ENCODE peak calls at places on chromosomes 5 and 9, in six cellular contexts. H is H1, W is K562, P is HepG2, F is HCT116, V is GM12878. O is an unnamed sample.
A peak's percentile ranks its signal among the peaks of the same experiment; 100 is the strongest.

GRCh38 chr9:93884808-93885207 is 70.3 kb downstream of the BARX1 start:
- DNase-seq in V (no peak), H (no peak), F (no peak), W (no peak), P (no peak), O (no peak)

GRCh38 chr5:39587675-39588074 is 162.9 kb upstream of the DAB2 start:
- DNase-seq in V (no peak), F (no peak), P (no peak), W (no peak), H (no peak), O (no peak)

GRCh38 chr5:128613757-128614156 is 75.7 kb upstream of the FBN2 start:
- DNase-seq in H (no peak), W (no peak), F (no peak), V (no peak), P (no peak), O (no peak)

GRCh38 chr9:29939559-29939958 is 2366.3 kb upstream of the C9orf72 start:
- DNase-seq in F (no peak), H (no peak), V (no peak), P (no peak), W (no peak), O (no peak)

GRCh38 chr9:125906144-125906543 is 159.0 kb downstream of the PBX3 start:
- DNase-seq in W (no peak), P (no peak), F (no peak), V (no peak), H (no peak), O (no peak)

GRCh38 chr9:135522137-135522877 is 1.1 kb downstream of the LCN1 start:
- DNase-seq in P (no peak), W (no peak), H (peak; percentile 50), V (no peak), F (no peak), O (no peak)

GRCh38 chr9:73995836-73996235 is 501.3 kb upstream of the RORB start:
- DNase-seq in P (no peak), F (no peak), W (no peak), V (no peak), H (no peak), O (no peak)

GRCh38 chr5:107451028-107451427 is 219.7 kb downstream of the EFNA5 start:
- DNase-seq in F (no peak), P (no peak), V (no peak), H (no peak), W (no peak), O (no peak)

GRCh38 chr5:72383280-72384205 is 63.4 kb downstream of the PTCD2 start:
- DNase-seq in W (no peak), P (no peak), H (no peak), F (no peak), V (no peak), O (no peak)

GRCh38 chr9:116020801-116021200 is 132.8 kb upstream of the PAPPA start:
- DNase-seq in H (no peak), V (no peak), F (no peak), P (no peak), W (no peak), O (no peak)

GRCh38 chr5:123285122-123286011 is 137.8 kb downstream of the CEP120 start:
- DNase-seq in P (no peak), F (no peak), H (peak; percentile 54), W (no peak), V (no peak), O (no peak)

GRCh38 chr9:20606637-20607036 is 15.7 kb downstream of the MLLT3 start:
- DNase-seq in W (no peak), V (no peak), P (no peak), H (no peak), F (no peak), O (no peak)

DNA sequence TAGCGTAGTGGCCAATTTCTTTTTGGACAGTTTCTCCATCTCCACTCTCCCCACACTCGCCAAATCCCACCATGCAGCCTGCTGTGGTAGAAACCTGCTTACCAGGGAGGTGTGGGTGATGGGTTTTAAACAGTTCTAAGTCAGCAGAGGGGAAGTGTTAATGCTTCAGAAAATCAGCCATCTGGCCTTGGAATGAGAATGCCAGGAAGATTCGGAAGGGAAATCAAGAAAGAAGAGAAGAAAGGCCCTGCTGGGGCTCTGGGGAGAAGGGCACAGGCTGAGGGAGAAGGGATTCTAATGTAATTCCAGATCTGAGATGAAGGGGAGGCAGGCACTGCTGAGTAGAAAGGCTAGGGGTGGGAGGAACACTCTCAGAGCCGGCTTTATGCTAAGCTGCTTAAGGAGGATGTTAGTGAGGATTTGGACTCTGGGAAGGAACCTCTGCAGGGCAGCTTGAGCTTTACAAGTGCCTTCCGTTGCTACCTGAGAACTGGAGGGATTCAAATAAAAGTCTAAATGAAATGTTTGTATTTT is 434.8 kb upstream of the DMAC1 start:
- DNase-seq in H (peak; percentile 45), F (no peak), P (no peak), W (no peak), V (no peak), O (peak; percentile 72)
- TF ChIP-seq ZNF274 in H (no peak), F (no peak), P (no peak), W (no peak), V (no peak), O (no peak)

DNA sequence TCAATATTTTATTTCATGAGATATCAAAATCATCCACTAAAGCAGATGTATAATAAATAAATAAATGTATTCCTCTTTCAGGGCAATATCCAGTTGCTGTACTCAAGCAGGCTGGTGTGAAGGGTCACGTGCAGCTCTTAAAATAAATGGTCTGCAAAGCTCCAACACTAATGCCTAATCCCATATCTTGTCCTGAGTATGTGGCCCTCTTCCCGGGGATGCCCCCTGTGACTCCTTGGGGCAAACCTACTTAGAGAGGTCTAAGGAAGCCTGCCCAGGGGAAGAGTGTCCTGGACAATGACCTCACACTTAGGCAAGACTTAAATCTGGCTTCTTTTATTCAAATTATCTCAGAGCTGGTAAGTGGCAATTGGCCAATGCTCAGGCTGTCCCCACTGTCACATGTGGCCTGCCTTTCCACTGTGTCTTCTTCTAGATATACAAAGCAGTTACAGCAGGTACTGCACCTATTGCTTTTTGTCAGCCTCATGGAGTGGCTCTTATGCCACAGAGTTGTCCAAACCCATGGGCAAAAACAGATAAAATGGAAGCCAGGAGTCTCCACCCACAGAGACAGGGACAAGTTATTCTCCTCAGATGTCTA is 55.3 kb downstream of the SEMA5A start:
- DNase-seq in H (no peak), W (no peak), F (no peak), P (no peak), V (no peak), O (no peak)
- TF ChIP-seq ZNF274 in H (no peak), W (no peak), F (no peak), P (no peak), V (no peak), O (no peak)

GRCh38 chr5:59358497-59358896 is 535.0 kb downstream of the PDE4D start:
- DNase-seq in F (no peak), H (no peak), V (no peak), P (no peak), W (no peak), O (no peak)
- TF ChIP-seq ZNF274 in F (no peak), H (no peak), V (no peak), P (no peak), W (no peak), O (no peak)

DNA sequence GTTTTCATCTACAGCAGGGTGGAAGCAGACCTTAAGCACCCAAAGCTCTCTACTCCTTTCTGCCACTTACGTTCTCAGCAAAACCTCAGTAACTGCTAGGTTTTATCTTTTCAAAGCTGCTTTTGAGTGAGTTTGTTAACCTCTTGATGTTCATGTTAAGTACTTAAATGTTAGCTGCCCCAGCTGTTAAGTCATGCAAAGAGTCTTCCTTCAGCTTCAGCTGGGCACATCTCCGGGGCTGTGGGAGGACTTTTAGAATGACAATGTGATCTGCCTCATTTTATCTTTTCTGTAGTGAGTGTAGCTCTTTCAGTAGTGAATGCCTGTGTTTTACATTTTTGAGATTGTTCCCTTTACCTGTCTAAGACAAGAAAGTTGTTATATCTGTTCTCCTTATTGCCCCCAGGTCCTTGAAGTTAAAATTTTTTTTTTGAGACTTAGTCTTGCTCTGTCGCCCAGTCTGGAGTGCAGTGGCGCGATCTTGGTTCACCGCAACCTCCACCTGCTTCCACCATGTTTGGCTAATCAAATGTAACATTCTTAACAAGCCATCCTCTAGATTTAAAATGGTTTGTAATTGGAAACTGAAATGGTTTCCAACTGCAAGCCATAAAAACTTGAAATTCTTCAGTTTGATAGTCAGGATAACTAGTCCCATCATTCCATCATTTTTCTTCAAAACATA is 19.6 kb downstream of the KDM4C start:
- DNase-seq in V (no peak), P (no peak), W (no peak), F (no peak), H (no peak), O (peak; percentile 89)
- TF ChIP-seq ZNF274 in V (no peak), P (no peak), W (no peak), F (no peak), H (no peak), O (no peak)

GRCh38 chr5:173290477-173291131 is 37.6 kb downstream of the STC2 start:
- DNase-seq in P (peak; percentile 55), V (no peak), H (no peak), F (no peak), W (no peak), O (no peak)
- TF ChIP-seq ZNF274 in P (no peak), V (no peak), H (no peak), F (no peak), W (no peak), O (no peak)

GRCh38 chr9:136952876-136953770 is 1.1 kb downstream of the LCN12 start:
- DNase-seq in H (no peak), P (no peak), F (no peak), V (no peak), W (no peak), O (no peak)

GRCh38 chr9:136955943-136956335 is 3.9 kb downstream of the LCN12 start:
- DNase-seq in W (no peak), P (no peak), F (no peak), V (no peak), H (no peak), O (no peak)

GRCh38 chr9:136953771-136954269 is 1.7 kb downstream of the LCN12 start:
- DNase-seq in H (no peak), V (no peak), F (no peak), P (no peak), W (no peak), O (no peak)

GRCh38 chr9:136955202-136955942 is 3.3 kb downstream of the LCN12 start:
- DNase-seq in W (no peak), H (no peak), V (no peak), F (no peak), P (no peak), O (no peak)

GRCh38 chr9:136954270-136955083 is 2.4 kb downstream of the LCN12 start:
- DNase-seq in W (no peak), F (no peak), P (no peak), V (no peak), H (no peak), O (no peak)
- TF ChIP-seq ZNF274 in W (no peak), F (no peak), P (no peak), V (no peak), H (no peak), O (no peak)

DNA sequence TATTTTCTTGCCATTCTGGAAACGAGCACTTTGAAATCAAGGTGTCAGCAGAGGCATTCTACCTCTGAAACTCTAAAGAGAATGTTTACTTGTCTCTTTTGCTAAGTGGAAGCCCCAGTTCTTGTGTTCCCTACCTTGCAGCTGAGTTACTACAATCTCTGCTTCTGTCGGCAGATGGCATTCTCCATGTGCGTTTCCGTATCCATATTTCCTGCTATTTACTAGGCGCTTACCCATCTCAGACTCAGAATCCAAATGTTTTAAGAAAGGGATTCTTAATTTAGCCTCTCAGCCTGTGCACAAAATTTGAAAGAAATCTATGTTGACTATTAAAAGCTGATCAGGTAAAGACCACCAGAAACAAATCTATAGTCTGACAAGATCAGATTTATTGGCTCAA is 221.3 kb upstream of the FTMT start:
- DNase-seq in P (peak; percentile 18), V (no peak), F (no peak), W (no peak), H (no peak), O (no peak)
- TF ChIP-seq ZNF274 in P (no peak), V (no peak), F (no peak), W (no peak), H (no peak), O (no peak)

GRCh38 chr5:74233571-74233970 is 407.0 kb downstream of the ENC1 start:
- DNase-seq in P (no peak), H (no peak), F (no peak), W (no peak), V (no peak), O (no peak)
- TF ChIP-seq ZNF274 in P (no peak), H (no peak), F (no peak), W (no peak), V (no peak), O (no peak)

O was measured in NT2/D1.